ENCODE peak calls at places on chromosomes 7 and 10, in five cellular contexts. One of them, this sample, is unnamed.

GRCh38 chr7:30852360-30852709 is 59.3 kb upstream of the AQP1 start:
- DNase-seq in cardiac muscle cell: no peak
- DNase-seq in CD4-positive, alpha-beta memory T cell: no peak
- DNase-seq in substantia nigra: no peak
- DNase-seq in GM23248: peak; percentile 44
- DNase-seq in this sample: no peak

GRCh38 chr7:143811-144453 is 48.4 kb upstream of the FAM20C start:
- DNase-seq in GM23248: no peak
- DNase-seq in substantia nigra: no peak
- DNase-seq in CD4-positive, alpha-beta memory T cell: no peak
- DNase-seq in cardiac muscle cell: no peak
- DNase-seq in this sample: no peak

GRCh38 chr10:43347997-43348396 is 23.4 kb upstream of the FXYD4 start:
- DNase-seq in CD4-positive, alpha-beta memory T cell: no peak
- DNase-seq in GM23248: no peak
- DNase-seq in cardiac muscle cell: no peak
- DNase-seq in substantia nigra: no peak
- DNase-seq in this sample: no peak

GRCh38 chr10:3119796-3120459 is 52.6 kb downstream of the PFKP start:
- DNase-seq in GM23248: peak; percentile 74
- DNase-seq in cardiac muscle cell: peak; percentile 39
- DNase-seq in substantia nigra: no peak
- DNase-seq in CD4-positive, alpha-beta memory T cell: no peak
- DNase-seq in this sample: no peak

GRCh38 chr7:146002431-146003078 is 114.0 kb upstream of the CNTNAP2 start:
- DNase-seq in cardiac muscle cell: no peak
- DNase-seq in GM23248: no peak
- DNase-seq in substantia nigra: no peak
- DNase-seq in CD4-positive, alpha-beta memory T cell: no peak
- DNase-seq in this sample: no peak

GRCh38 chr10:49571419-49571818 is 32.5 kb upstream of the ERCC6 start:
- DNase-seq in GM23248: peak; percentile 32
- DNase-seq in cardiac muscle cell: no peak
- DNase-seq in CD4-positive, alpha-beta memory T cell: no peak
- DNase-seq in substantia nigra: no peak
- DNase-seq in this sample: no peak

GRCh38 chr10:921471-922414 is 9.8 kb downstream of the LARP4B start:
- DNase-seq in CD4-positive, alpha-beta memory T cell: no peak
- DNase-seq in cardiac muscle cell: no peak
- DNase-seq in GM23248: peak; percentile 70
- DNase-seq in substantia nigra: no peak
- DNase-seq in this sample: no peak

GRCh38 chr7:150945171-150945852 is 32.8 kb downstream of the KCNH2 start:
- DNase-seq in CD4-positive, alpha-beta memory T cell: no peak
- DNase-seq in cardiac muscle cell: no peak
- DNase-seq in GM23248: no peak
- DNase-seq in substantia nigra: no peak
- DNase-seq in this sample: no peak

GRCh38 chr7:45663965-45664623 is 89.9 kb downstream of the ADCY1 start:
- DNase-seq in CD4-positive, alpha-beta memory T cell: no peak
- DNase-seq in cardiac muscle cell: no peak
- DNase-seq in GM23248: no peak
- DNase-seq in substantia nigra: no peak
- DNase-seq in this sample: no peak

GRCh38 chr7:131493081-131493480 is 63.3 kb downstream of the PODXL start:
- DNase-seq in GM23248: no peak
- DNase-seq in CD4-positive, alpha-beta memory T cell: no peak
- DNase-seq in cardiac muscle cell: no peak
- DNase-seq in substantia nigra: no peak
- DNase-seq in this sample: no peak

GRCh38 chr7:99627513-99627912 is 10.8 kb downstream of the ZSCAN25 start:
- DNase-seq in CD4-positive, alpha-beta memory T cell: no peak
- DNase-seq in cardiac muscle cell: no peak
- DNase-seq in substantia nigra: no peak
- DNase-seq in GM23248: no peak
- DNase-seq in this sample: no peak

GRCh38 chr7:155464948-155465739 is 7.2 kb downstream of the EN2 start:
- DNase-seq in GM23248: no peak
- DNase-seq in cardiac muscle cell: no peak
- DNase-seq in CD4-positive, alpha-beta memory T cell: no peak
- DNase-seq in substantia nigra: no peak
- DNase-seq in this sample: no peak

GRCh38 chr7:124033807-124034753 is 1.2 kb upstream of the TMEM229A start:
- DNase-seq in CD4-positive, alpha-beta memory T cell: no peak
- DNase-seq in substantia nigra: no peak
- DNase-seq in GM23248: no peak
- DNase-seq in cardiac muscle cell: no peak
- DNase-seq in this sample: no peak

GRCh38 chr7:71828361-71828760 is 583.8 kb downstream of the CALN1 start:
- DNase-seq in cardiac muscle cell: no peak
- DNase-seq in GM23248: no peak
- DNase-seq in substantia nigra: no peak
- DNase-seq in CD4-positive, alpha-beta memory T cell: no peak
- DNase-seq in this sample: no peak

GRCh38 chr10:12875100-12875499 is 126.4 kb downstream of the CCDC3 start:
- DNase-seq in CD4-positive, alpha-beta memory T cell: no peak
- DNase-seq in substantia nigra: no peak
- DNase-seq in cardiac muscle cell: no peak
- DNase-seq in GM23248: no peak
- DNase-seq in this sample: no peak

GRCh38 chr10:127937069-127937468 is 30.2 kb downstream of the PTPRE start:
- DNase-seq in CD4-positive, alpha-beta memory T cell: no peak
- DNase-seq in substantia nigra: no peak
- DNase-seq in cardiac muscle cell: no peak
- DNase-seq in GM23248: peak; percentile 35
- DNase-seq in this sample: no peak

GRCh38 chr7:461118-461452 is 58.6 kb downstream of the PDGFA start:
- DNase-seq in substantia nigra: no peak
- DNase-seq in CD4-positive, alpha-beta memory T cell: no peak
- DNase-seq in GM23248: no peak
- DNase-seq in cardiac muscle cell: no peak
- DNase-seq in this sample: no peak

GRCh38 chr10:127972958-127973357 is 66.1 kb downstream of the PTPRE start:
- DNase-seq in cardiac muscle cell: no peak
- DNase-seq in substantia nigra: no peak
- DNase-seq in GM23248: no peak
- DNase-seq in CD4-positive, alpha-beta memory T cell: no peak
- DNase-seq in this sample: no peak

GRCh38 chr7:1100386-1100785 is 12.5 kb downstream of the GPER1 start:
- DNase-seq in substantia nigra: no peak
- DNase-seq in GM23248: no peak
- DNase-seq in cardiac muscle cell: no peak
- DNase-seq in CD4-positive, alpha-beta memory T cell: no peak
- DNase-seq in this sample: no peak

GRCh38 chr7:97982647-97983046 is 7.3 kb downstream of the OCM2 start:
- DNase-seq in substantia nigra: no peak
- DNase-seq in GM23248: no peak
- DNase-seq in CD4-positive, alpha-beta memory T cell: no peak
- DNase-seq in cardiac muscle cell: no peak
- DNase-seq in this sample: no peak

GRCh38 chr7:81167934-81168333 is 249.1 kb upstream of the SEMA3C start:
- DNase-seq in CD4-positive, alpha-beta memory T cell: no peak
- DNase-seq in cardiac muscle cell: no peak
- DNase-seq in substantia nigra: no peak
- DNase-seq in GM23248: no peak
- DNase-seq in this sample: no peak

GRCh38 chr7:100824499-100825214 is 2.7 kb downstream of the EPHB4 start:
- DNase-seq in substantia nigra: no peak
- DNase-seq in CD4-positive, alpha-beta memory T cell: no peak
- DNase-seq in GM23248: peak; percentile 20
- DNase-seq in cardiac muscle cell: no peak
- DNase-seq in this sample: no peak

GRCh38 chr7:133771778-133772421 is 355.2 kb upstream of the LRGUK start:
- DNase-seq in cardiac muscle cell: no peak
- DNase-seq in CD4-positive, alpha-beta memory T cell: no peak
- DNase-seq in GM23248: no peak
- DNase-seq in substantia nigra: no peak
- DNase-seq in this sample: no peak

GRCh38 chr7:151146761-151147160 is 20.7 kb downstream of the GBX1 start:
- DNase-seq in cardiac muscle cell: no peak
- DNase-seq in substantia nigra: no peak
- DNase-seq in GM23248: no peak
- DNase-seq in CD4-positive, alpha-beta memory T cell: no peak
- DNase-seq in this sample: no peak

GRCh38 chr7:29341156-29341555 is 146.6 kb downstream of the CHN2 start:
- DNase-seq in CD4-positive, alpha-beta memory T cell: no peak
- DNase-seq in GM23248: no peak
- DNase-seq in substantia nigra: no peak
- DNase-seq in cardiac muscle cell: no peak
- DNase-seq in this sample: no peak

GRCh38 chr7:116776610-116777289 is 85.6 kb upstream of the CAPZA2 start:
- DNase-seq in substantia nigra: no peak
- DNase-seq in cardiac muscle cell: no peak
- DNase-seq in CD4-positive, alpha-beta memory T cell: no peak
- DNase-seq in GM23248: peak; percentile 94
- DNase-seq in this sample: no peak

GRCh38 chr10:121721257-121721656 is 123.0 kb upstream of the FGFR2 start:
- DNase-seq in substantia nigra: no peak
- DNase-seq in CD4-positive, alpha-beta memory T cell: no peak
- DNase-seq in GM23248: no peak
- DNase-seq in cardiac muscle cell: no peak
- DNase-seq in this sample: no peak

GRCh38 chr7:100565133-100565571 is 8.5 kb downstream of the SAP25 start:
- DNase-seq in substantia nigra: no peak
- DNase-seq in CD4-positive, alpha-beta memory T cell: no peak
- DNase-seq in GM23248: no peak
- DNase-seq in cardiac muscle cell: no peak
- DNase-seq in this sample: no peak

GRCh38 chr7:69663911-69664310 is 65.6 kb downstream of the AUTS2 start:
- DNase-seq in cardiac muscle cell: no peak
- DNase-seq in substantia nigra: no peak
- DNase-seq in CD4-positive, alpha-beta memory T cell: no peak
- DNase-seq in GM23248: no peak
- DNase-seq in this sample: no peak

GRCh38 chr10:121994429-121994881 is 5.5 kb downstream of the TACC2 start:
- DNase-seq in substantia nigra: no peak
- DNase-seq in cardiac muscle cell: peak; percentile 68
- DNase-seq in CD4-positive, alpha-beta memory T cell: no peak
- DNase-seq in GM23248: peak; percentile 21
- DNase-seq in this sample: no peak

GRCh38 chr7:154744861-154745258 is 258.1 kb downstream of the PAXIP1 start:
- DNase-seq in substantia nigra: no peak
- DNase-seq in CD4-positive, alpha-beta memory T cell: no peak
- DNase-seq in cardiac muscle cell: no peak
- DNase-seq in GM23248: no peak
- DNase-seq in this sample: no peak

DNA sequence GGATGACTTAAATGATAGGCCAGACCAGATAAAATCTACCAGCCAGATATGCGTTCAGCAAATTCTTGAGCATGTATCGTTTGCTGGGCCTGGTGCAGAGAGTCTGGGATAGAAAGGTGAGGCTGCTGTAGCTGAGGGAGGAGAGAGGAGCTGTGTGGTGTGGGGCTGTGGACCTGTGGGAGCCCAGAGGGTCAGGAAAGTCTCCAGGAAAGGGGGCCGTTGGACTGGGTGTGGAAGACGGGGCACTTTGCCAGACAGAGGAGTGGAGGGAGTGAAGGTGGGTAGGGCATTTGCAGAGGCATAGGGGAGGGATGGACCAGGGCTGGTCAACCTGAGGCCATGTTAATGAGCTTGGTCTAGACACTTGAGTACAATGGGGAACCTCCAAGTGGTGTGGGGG is 124.7 kb upstream of the UNC5B start:
- DNase-seq in cardiac muscle cell: no peak
- DNase-seq in CD4-positive, alpha-beta memory T cell: no peak
- DNase-seq in GM23248: no peak
- DNase-seq in substantia nigra: no peak
- DNase-seq in this sample: no peak
- H3K27ac ChIP-seq in cardiac muscle cell: no peak overlapping the region
- H3K27ac ChIP-seq in CD4-positive, alpha-beta memory T cell: no peak overlapping the region
- H3K27ac ChIP-seq in GM23248: no peak overlapping the region
- H3K27ac ChIP-seq in substantia nigra: no peak overlapping the region
- H3K27ac ChIP-seq in this sample: no peak overlapping the region

GRCh38 chr7:40978047-40978446 is 724.8 kb downstream of the INHBA start:
- DNase-seq in GM23248: no peak
- DNase-seq in cardiac muscle cell: peak; percentile 10
- DNase-seq in substantia nigra: no peak
- DNase-seq in CD4-positive, alpha-beta memory T cell: no peak
- DNase-seq in this sample: no peak

GRCh38 chr7:40983106-40983505 is 719.8 kb downstream of the INHBA start:
- DNase-seq in substantia nigra: no peak
- DNase-seq in GM23248: no peak
- DNase-seq in CD4-positive, alpha-beta memory T cell: no peak
- DNase-seq in cardiac muscle cell: no peak
- DNase-seq in this sample: no peak

GRCh38 chr7:40977533-40977932 is 725.4 kb downstream of the INHBA start:
- DNase-seq in GM23248: no peak
- DNase-seq in cardiac muscle cell: no peak
- DNase-seq in CD4-positive, alpha-beta memory T cell: no peak
- DNase-seq in substantia nigra: no peak
- DNase-seq in this sample: no peak

DNA sequence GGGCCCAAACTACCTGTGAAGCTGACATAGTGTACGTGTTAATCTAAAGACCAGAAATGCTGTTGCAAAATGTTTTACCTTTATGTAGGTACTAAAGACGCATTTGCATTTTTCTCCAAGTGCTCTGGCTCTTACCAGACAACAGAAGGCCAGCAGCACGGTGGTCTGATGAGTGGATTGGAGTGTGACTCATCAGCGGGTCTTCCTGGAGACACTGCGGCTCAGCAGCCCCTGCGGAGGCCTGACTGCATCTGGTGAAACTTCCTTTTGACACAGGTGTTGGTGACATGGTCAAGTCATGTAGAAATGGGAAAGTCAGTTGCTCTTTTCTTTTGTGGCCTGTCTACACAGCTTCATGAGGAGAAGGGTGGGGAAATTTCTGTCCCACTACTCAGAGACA is 723.6 kb downstream of the INHBA start:
- DNase-seq in CD4-positive, alpha-beta memory T cell: no peak
- DNase-seq in cardiac muscle cell: no peak
- DNase-seq in substantia nigra: no peak
- DNase-seq in GM23248: no peak
- DNase-seq in this sample: no peak
- H3K27ac ChIP-seq in CD4-positive, alpha-beta memory T cell: no peak overlapping the region
- H3K27ac ChIP-seq in cardiac muscle cell: no peak overlapping the region
- H3K27ac ChIP-seq in substantia nigra: no peak overlapping the region
- H3K27ac ChIP-seq in GM23248: no peak overlapping the region
- H3K27ac ChIP-seq in this sample: no peak overlapping the region

GRCh38 chr7:55409474-55410225 is 44.5 kb downstream of the LANCL2 start:
- DNase-seq in cardiac muscle cell: peak; percentile 5
- DNase-seq in substantia nigra: no peak
- DNase-seq in GM23248: peak; percentile 34
- DNase-seq in CD4-positive, alpha-beta memory T cell: no peak
- DNase-seq in this sample: no peak
- H3K27ac ChIP-seq in cardiac muscle cell: no peak overlapping the region
- H3K27ac ChIP-seq in substantia nigra: no peak overlapping the region
- H3K27ac ChIP-seq in GM23248: no peak overlapping the region
- H3K27ac ChIP-seq in CD4-positive, alpha-beta memory T cell: no peak overlapping the region
- H3K27ac ChIP-seq in this sample: no peak overlapping the region

DNA sequence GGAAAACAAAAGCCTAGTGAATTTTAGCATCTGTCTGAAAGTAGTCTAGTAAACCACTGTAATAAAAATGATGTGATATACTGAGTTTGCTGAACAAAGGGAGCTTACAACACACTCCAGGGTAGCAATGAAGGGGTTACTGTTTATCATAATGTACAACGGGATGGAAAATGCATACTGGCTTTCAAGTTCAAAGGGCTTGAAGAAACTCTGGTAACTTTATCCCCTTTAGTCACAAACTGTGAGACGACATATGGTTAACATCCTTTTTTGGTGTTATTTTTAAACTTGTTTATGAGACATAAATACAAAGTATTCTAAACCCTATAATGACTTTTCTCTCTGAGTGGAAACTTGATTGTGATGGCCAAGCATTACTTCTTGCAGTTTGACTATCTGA is 61.9 kb upstream of the SEMA3A start:
- DNase-seq in CD4-positive, alpha-beta memory T cell: no peak
- DNase-seq in cardiac muscle cell: no peak
- DNase-seq in substantia nigra: no peak
- DNase-seq in GM23248: no peak
- DNase-seq in this sample: no peak
- H3K27ac ChIP-seq in CD4-positive, alpha-beta memory T cell: no peak overlapping the region
- H3K27ac ChIP-seq in cardiac muscle cell: no peak overlapping the region
- H3K27ac ChIP-seq in substantia nigra: no peak overlapping the region
- H3K27ac ChIP-seq in GM23248: no peak overlapping the region
- H3K27ac ChIP-seq in this sample: no peak overlapping the region